ENCODE peak calls at places on chromosomes 4 and X, in six cellular contexts. One of them, this sample, is unnamed.

GRCh38 chr4:172188248-172188976 is 375.2 kb downstream of the GALNTL6 start:
- DNase-seq in H1: no peak
- DNase-seq in GM12878: no peak
- DNase-seq in IMR-90: no peak
- DNase-seq in A549: no peak
- DNase-seq in HepG2: peak
- DNase-seq in this sample: peak

GRCh38 chr4:100022792-100023222 is 72.7 kb upstream of the H2AZ1 start:
- DNase-seq in IMR-90: no peak
- DNase-seq in A549: no peak
- DNase-seq in GM12878: no peak
- DNase-seq in HepG2: no peak
- DNase-seq in H1: peak
- DNase-seq in this sample: no peak

GRCh38 chr4:16750882-16751642 is 147.4 kb downstream of the LDB2 start:
- DNase-seq in A549: no peak
- DNase-seq in IMR-90: no peak
- DNase-seq in H1: no peak
- DNase-seq in GM12878: no peak
- DNase-seq in HepG2: no peak
- DNase-seq in this sample: no peak

GRCh38 chrX:43566170-43566569 is 89.9 kb upstream of the MAOA start:
- DNase-seq in H1: no peak
- DNase-seq in HepG2: no peak
- DNase-seq in IMR-90: no peak
- DNase-seq in A549: no peak
- DNase-seq in GM12878: no peak
- DNase-seq in this sample: no peak

GRCh38 chr4:53012738-53013137 is 150.6 kb downstream of the RASL11B start:
- DNase-seq in H1: no peak
- DNase-seq in GM12878: no peak
- DNase-seq in HepG2: no peak
- DNase-seq in IMR-90: peak
- DNase-seq in A549: no peak
- DNase-seq in this sample: no peak

GRCh38 chr4:25377572-25377882 is 464 bp downstream of the ANAPC4 start:
- DNase-seq in H1: no peak
- DNase-seq in GM12878: no peak
- DNase-seq in A549: no peak
- DNase-seq in IMR-90: no peak
- DNase-seq in HepG2: no peak
- DNase-seq in this sample: no peak

GRCh38 chrX:107673933-107674479 is 45.7 kb downstream of the PRPS1 start:
- DNase-seq in IMR-90: no peak
- DNase-seq in HepG2: no peak
- DNase-seq in H1: no peak
- DNase-seq in GM12878: peak
- DNase-seq in A549: no peak
- DNase-seq in this sample: peak

GRCh38 chr4:107349732-107350131 is 313.6 kb upstream of the DKK2 start:
- DNase-seq in IMR-90: no peak
- DNase-seq in H1: no peak
- DNase-seq in A549: no peak
- DNase-seq in GM12878: no peak
- DNase-seq in HepG2: no peak
- DNase-seq in this sample: no peak

GRCh38 chr4:78629991-78630541 is 78.5 kb downstream of the ANXA3 start:
- DNase-seq in A549: no peak
- DNase-seq in HepG2: no peak
- DNase-seq in H1: no peak
- DNase-seq in GM12878: no peak
- DNase-seq in IMR-90: no peak
- DNase-seq in this sample: peak

GRCh38 chrX:74788545-74789086 is 136.6 kb downstream of the NEXMIF start:
- DNase-seq in IMR-90: no peak
- DNase-seq in GM12878: no peak
- DNase-seq in A549: no peak
- DNase-seq in HepG2: no peak
- DNase-seq in H1: no peak
- DNase-seq in this sample: no peak

GRCh38 chrX:134244043-134244442 is 7.1 kb downstream of the CCDC160 start:
- DNase-seq in H1: no peak
- DNase-seq in A549: no peak
- DNase-seq in IMR-90: peak
- DNase-seq in HepG2: no peak
- DNase-seq in GM12878: no peak
- DNase-seq in this sample: no peak

GRCh38 chr4:21507439-21507838 is 441.1 kb downstream of the KCNIP4 start:
- DNase-seq in GM12878: no peak
- DNase-seq in IMR-90: no peak
- DNase-seq in H1: no peak
- DNase-seq in HepG2: peak
- DNase-seq in A549: no peak
- DNase-seq in this sample: no peak

GRCh38 chrX:45623266-45623665 is 422.6 kb upstream of the DIPK2B start:
- DNase-seq in IMR-90: peak
- DNase-seq in GM12878: no peak
- DNase-seq in HepG2: no peak
- DNase-seq in A549: no peak
- DNase-seq in H1: no peak
- DNase-seq in this sample: no peak

GRCh38 chr4:5142726-5143125 is 91.4 kb downstream of the STK32B start:
- DNase-seq in IMR-90: peak
- DNase-seq in GM12878: no peak
- DNase-seq in HepG2: peak
- DNase-seq in H1: no peak
- DNase-seq in A549: peak
- DNase-seq in this sample: peak

GRCh38 chr4:2786152-2786671 is 6.7 kb upstream of the SH3BP2 start:
- DNase-seq in HepG2: no peak
- DNase-seq in H1: no peak
- DNase-seq in GM12878: peak
- DNase-seq in A549: no peak
- DNase-seq in IMR-90: no peak
- DNase-seq in this sample: no peak

GRCh38 chrX:118928126-118928525 is 46.3 kb upstream of the LONRF3 start:
- DNase-seq in GM12878: no peak
- DNase-seq in H1: no peak
- DNase-seq in HepG2: no peak
- DNase-seq in IMR-90: no peak
- DNase-seq in A549: no peak
- DNase-seq in this sample: no peak
- TF ChIP-seq RAD21 in GM12878: no peak
- TF ChIP-seq RAD21 in H1: no peak
- TF ChIP-seq RAD21 in HepG2: no peak
- TF ChIP-seq RAD21 in IMR-90: no peak
- TF ChIP-seq RAD21 in A549: no peak
- TF ChIP-seq RAD21 in this sample: no peak

DNA sequence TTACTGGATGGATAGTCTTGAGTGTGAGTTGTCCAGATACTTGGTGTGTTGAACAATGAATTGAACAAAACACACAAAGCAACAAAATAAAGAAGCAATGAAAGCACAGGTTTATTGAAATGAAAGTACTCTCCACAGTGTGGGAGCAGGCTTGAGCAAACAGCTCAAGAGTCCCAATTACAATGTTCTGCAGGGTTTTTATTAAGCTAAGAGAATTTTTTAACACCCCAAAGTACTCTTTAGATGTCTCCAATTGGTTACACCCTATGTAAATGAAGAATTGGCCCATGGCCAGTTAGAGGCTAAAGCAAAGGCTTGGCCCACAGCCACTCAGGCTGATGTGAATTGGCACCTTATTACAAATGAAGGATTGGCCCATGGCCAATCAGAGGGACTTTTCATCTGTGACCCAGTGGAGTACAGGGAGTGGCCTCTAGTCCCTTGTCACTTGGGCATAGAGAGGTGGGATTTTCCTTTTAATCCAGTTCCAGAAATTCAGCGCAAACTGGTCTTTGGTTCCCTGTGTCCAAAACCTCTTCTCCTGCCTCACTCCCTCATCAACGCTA is 30.1 kb upstream of the IQCM start:
- DNase-seq in HepG2: no peak
- DNase-seq in GM12878: no peak
- DNase-seq in H1: no peak
- DNase-seq in A549: no peak
- DNase-seq in IMR-90: no peak
- DNase-seq in this sample: no peak
- TF ChIP-seq RAD21 in HepG2: no peak
- TF ChIP-seq RAD21 in GM12878: no peak
- TF ChIP-seq RAD21 in H1: no peak
- TF ChIP-seq RAD21 in A549: no peak
- TF ChIP-seq RAD21 in IMR-90: no peak
- TF ChIP-seq RAD21 in this sample: no peak

GRCh38 chrX:72243472-72243871 is 4.6 kb upstream of the ERCC6L start:
- DNase-seq in A549: no peak
- DNase-seq in GM12878: no peak
- DNase-seq in IMR-90: peak
- DNase-seq in H1: no peak
- DNase-seq in HepG2: no peak
- DNase-seq in this sample: no peak

GRCh38 chrX:72247206-72247944 is 8.5 kb upstream of the ERCC6L start:
- DNase-seq in H1: no peak
- DNase-seq in A549: no peak
- DNase-seq in IMR-90: peak
- DNase-seq in HepG2: peak
- DNase-seq in GM12878: no peak
- DNase-seq in this sample: no peak

GRCh38 chrX:72240976-72241375 is 2.1 kb upstream of the ERCC6L start:
- DNase-seq in IMR-90: no peak
- DNase-seq in GM12878: no peak
- DNase-seq in HepG2: peak
- DNase-seq in A549: no peak
- DNase-seq in H1: no peak
- DNase-seq in this sample: no peak

DNA sequence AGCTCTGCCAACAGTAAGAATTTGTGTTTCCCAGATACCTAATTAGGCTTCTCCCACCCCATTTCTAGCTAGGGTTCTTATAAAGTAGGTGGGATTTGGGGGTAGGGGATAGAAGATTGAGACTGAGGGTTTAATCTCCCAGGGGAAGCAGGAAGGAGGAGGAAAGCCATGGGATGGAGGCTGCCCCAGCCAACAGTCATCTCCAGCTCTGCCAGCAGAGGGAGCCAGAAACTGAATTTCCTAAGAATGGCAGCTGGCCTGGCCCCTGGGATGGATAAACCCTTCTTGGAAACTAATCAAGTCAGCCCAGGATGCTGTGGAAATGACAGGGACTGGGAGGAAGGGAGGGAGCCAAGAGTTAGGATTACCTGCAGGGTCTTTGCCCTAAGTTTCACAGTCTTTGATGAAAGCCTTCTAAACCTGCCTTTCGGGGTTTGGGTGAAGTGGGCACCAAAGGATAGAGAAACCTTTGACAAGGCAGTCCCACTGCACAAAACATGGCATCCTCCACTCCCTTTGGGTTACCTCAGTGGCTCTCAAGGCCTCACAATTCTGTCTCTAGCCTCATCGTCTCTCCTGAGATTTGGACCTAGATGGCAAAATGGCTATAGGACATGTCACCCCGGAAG is 6.7 kb upstream of the ERCC6L start:
- DNase-seq in HepG2: peak
- DNase-seq in A549: peak
- DNase-seq in GM12878: no peak
- DNase-seq in IMR-90: peak
- DNase-seq in H1: no peak
- DNase-seq in this sample: peak
- TF ChIP-seq RAD21 in HepG2: peak
- TF ChIP-seq RAD21 in A549: peak
- TF ChIP-seq RAD21 in GM12878: peak
- TF ChIP-seq RAD21 in IMR-90: peak
- TF ChIP-seq RAD21 in H1: peak
- TF ChIP-seq RAD21 in this sample: peak

GRCh38 chrX:49761481-49761880 is 65.7 kb upstream of the PAGE1 start:
- DNase-seq in H1: no peak
- DNase-seq in A549: peak
- DNase-seq in HepG2: peak
- DNase-seq in IMR-90: peak
- DNase-seq in GM12878: no peak
- DNase-seq in this sample: peak
- TF ChIP-seq RAD21 in H1: peak
- TF ChIP-seq RAD21 in A549: peak
- TF ChIP-seq RAD21 in HepG2: no peak
- TF ChIP-seq RAD21 in IMR-90: peak
- TF ChIP-seq RAD21 in GM12878: peak
- TF ChIP-seq RAD21 in this sample: peak

GRCh38 chrX:20742106-20742505 is 475.4 kb upstream of the RPS6KA3 start:
- DNase-seq in GM12878: no peak
- DNase-seq in H1: no peak
- DNase-seq in A549: no peak
- DNase-seq in HepG2: no peak
- DNase-seq in IMR-90: no peak
- DNase-seq in this sample: no peak

GRCh38 chrX:20743054-20743453 is 476.3 kb upstream of the RPS6KA3 start:
- DNase-seq in IMR-90: no peak
- DNase-seq in A549: no peak
- DNase-seq in HepG2: no peak
- DNase-seq in H1: no peak
- DNase-seq in GM12878: no peak
- DNase-seq in this sample: no peak

GRCh38 chrX:20739038-20739745 is 472.5 kb upstream of the RPS6KA3 start:
- DNase-seq in A549: no peak
- DNase-seq in IMR-90: no peak
- DNase-seq in H1: no peak
- DNase-seq in HepG2: no peak
- DNase-seq in GM12878: no peak
- DNase-seq in this sample: no peak

GRCh38 chrX:20740443-20740842 is 473.7 kb upstream of the RPS6KA3 start:
- DNase-seq in GM12878: no peak
- DNase-seq in A549: no peak
- DNase-seq in H1: no peak
- DNase-seq in IMR-90: no peak
- DNase-seq in HepG2: no peak
- DNase-seq in this sample: no peak
- TF ChIP-seq RAD21 in GM12878: no peak
- TF ChIP-seq RAD21 in A549: no peak
- TF ChIP-seq RAD21 in H1: peak
- TF ChIP-seq RAD21 in IMR-90: no peak
- TF ChIP-seq RAD21 in HepG2: no peak
- TF ChIP-seq RAD21 in this sample: no peak

GRCh38 chr4:6746721-6747689 is 31.0 kb downstream of the BLOC1S4 start:
- DNase-seq in A549: no peak
- DNase-seq in GM12878: no peak
- DNase-seq in H1: no peak
- DNase-seq in HepG2: no peak
- DNase-seq in IMR-90: no peak
- DNase-seq in this sample: no peak
- TF ChIP-seq RAD21 in A549: no peak
- TF ChIP-seq RAD21 in GM12878: no peak
- TF ChIP-seq RAD21 in H1: no peak
- TF ChIP-seq RAD21 in HepG2: no peak
- TF ChIP-seq RAD21 in IMR-90: no peak
- TF ChIP-seq RAD21 in this sample: no peak

GRCh38 chr4:143514432-143514831 is 930 bp downstream of the SMARCA5 start:
- DNase-seq in GM12878: no peak
- DNase-seq in IMR-90: peak
- DNase-seq in HepG2: peak
- DNase-seq in H1: peak
- DNase-seq in A549: peak
- DNase-seq in this sample: peak
- TF ChIP-seq RAD21 in GM12878: no peak
- TF ChIP-seq RAD21 in IMR-90: no peak
- TF ChIP-seq RAD21 in HepG2: no peak
- TF ChIP-seq RAD21 in H1: no peak
- TF ChIP-seq RAD21 in A549: no peak
- TF ChIP-seq RAD21 in this sample: no peak